ENCODE peak calls at places on chromosomes 13 and 19, in seven cellular contexts. H is psoas muscle, A is A673, T is osteoblast, F is MM.1S, V is GM23338, U is endodermal cell. X is an unnamed sample.

GRCh38 chr19:6720369-6721112 is at the start of gene C3:
- DNase-seq in H (peak; percentile 70), A (no peak), T (peak; percentile 97), F (no peak), V (no peak), U (no peak), X (peak; percentile 18)

GRCh38 chr13:72537400-72537780 is 190.0 kb downstream of the MZT1 start:
- DNase-seq in H (no peak), A (no peak), T (no peak), F (no peak), V (no peak), U (no peak), X (no peak)

GRCh38 chr19:50003810-50004419 is 21.3 kb downstream of the VRK3 start:
- DNase-seq in H (peak; percentile 53), A (peak; percentile 42), T (peak; percentile 99), F (peak; percentile 66), V (no peak), U (no peak), X (no peak)

GRCh38 chr13:35475131-35475959 is 1.1 kb downstream of the MAB21L1 start:
- DNase-seq in H (peak; percentile 49), A (peak; percentile 9), T (peak; percentile 91), F (peak; percentile 65), V (peak; percentile 75), U (peak; percentile 79), X (peak; percentile 63)

GRCh38 chr19:16022681-16023557 is 53.4 kb upstream of the TPM4 start:
- DNase-seq in H (no peak), A (no peak), T (peak; percentile 65), F (no peak), V (no peak), U (peak; percentile 27), X (peak; percentile 33)

GRCh38 chr13:83895994-83896580 is 13.8 kb upstream of the SLITRK1 start:
- DNase-seq in H (no peak), A (no peak), T (no peak), F (no peak), V (no peak), U (no peak), X (no peak)

GRCh38 chr13:109412232-109412935 is 374.0 kb downstream of the IRS2 start:
- DNase-seq in H (peak; percentile 23), A (peak; percentile 93), T (peak; percentile 42), F (no peak), V (peak; percentile 50), U (peak; percentile 61), X (peak; percentile 21)

GRCh38 chr13:61410669-61411297 is 4.9 kb downstream of the PCDH20 start:
- DNase-seq in H (no peak), A (peak; percentile 29), T (peak; percentile 11), F (peak; percentile 15), V (peak; percentile 37), U (no peak), X (peak; percentile 35)

GRCh38 chr13:28476919-28477708 is 17.8 kb downstream of the FLT1 start:
- DNase-seq in H (no peak), A (no peak), T (no peak), F (no peak), V (no peak), U (no peak), X (no peak)

GRCh38 chr13:43348397-43348796 is 325.0 kb downstream of the DNAJC15 start:
- DNase-seq in H (no peak), A (no peak), T (no peak), F (peak; percentile 56), V (no peak), U (no peak), X (no peak)

GRCh38 chr13:19592657-19593175 is 31.4 kb upstream of the TPTE2 start:
- DNase-seq in H (no peak), A (no peak), T (no peak), F (no peak), V (no peak), U (no peak), X (no peak)

GRCh38 chr19:58406818-58407657 is 1.4 kb upstream of the ZNF584 start:
- DNase-seq in H (no peak), A (no peak), T (peak; percentile 86), F (no peak), V (peak; percentile 52), U (peak; percentile 70), X (peak; percentile 59)

GRCh38 chr19:33429891-33430673 is 56.6 kb downstream of the CEBPG start:
- DNase-seq in H (no peak), A (no peak), T (peak; percentile 58), F (no peak), V (no peak), U (no peak), X (peak; percentile 19)

GRCh38 chr19:5148794-5149190 is 179.9 kb downstream of the KDM4B start:
- DNase-seq in H (no peak), A (no peak), T (peak; percentile 87), F (no peak), V (no peak), U (no peak), X (peak; percentile 63)

GRCh38 chr13:40109324-40109958 is 454.0 kb downstream of the COG6 start:
- DNase-seq in H (peak; percentile 22), A (no peak), T (peak; percentile 84), F (no peak), V (no peak), U (no peak), X (no peak)

GRCh38 chr13:20114066-20114465 is 46.8 kb downstream of the GJA3 start:
- DNase-seq in H (no peak), A (no peak), T (no peak), F (no peak), V (no peak), U (peak; percentile 40), X (no peak)

GRCh38 chr19:10389863-10390262 is 9.5 kb upstream of the TYK2 start:
- DNase-seq in H (no peak), A (peak; percentile 56), T (peak; percentile 79), F (no peak), V (peak; percentile 79), U (peak; percentile 79), X (peak; percentile 75)

GRCh38 chr13:113332615-113333014 is 31.3 kb downstream of the GRTP1 start:
- DNase-seq in H (no peak), A (no peak), T (no peak), F (no peak), V (no peak), U (no peak), X (no peak)

GRCh38 chr13:80399340-80400163 is 58.6 kb upstream of the SPRY2 start:
- DNase-seq in H (no peak), A (no peak), T (no peak), F (no peak), V (no peak), U (no peak), X (no peak)

GRCh38 chr13:110327036-110327790 is 20.1 kb downstream of the COL4A2 start:
- DNase-seq in H (no peak), A (peak; percentile 81), T (no peak), F (no peak), V (peak; percentile 90), U (peak; percentile 90), X (peak; percentile 78)

GRCh38 chr19:56594446-56594782 is 688 bp upstream of the ZNF71 start:
- DNase-seq in H (no peak), A (no peak), T (no peak), F (no peak), V (no peak), U (no peak), X (no peak)
- H3K4me3 ChIP-seq in H (peak overlapping the region; percentile 98), A (peak overlapping the region; percentile 99), T (peak overlapping the region; percentile 96), F (peak overlapping the region; percentile 80), V (peak overlapping the region; percentile 92), U (peak overlapping the region; percentile 91), X (peak overlapping the region; percentile 80)

DNA sequence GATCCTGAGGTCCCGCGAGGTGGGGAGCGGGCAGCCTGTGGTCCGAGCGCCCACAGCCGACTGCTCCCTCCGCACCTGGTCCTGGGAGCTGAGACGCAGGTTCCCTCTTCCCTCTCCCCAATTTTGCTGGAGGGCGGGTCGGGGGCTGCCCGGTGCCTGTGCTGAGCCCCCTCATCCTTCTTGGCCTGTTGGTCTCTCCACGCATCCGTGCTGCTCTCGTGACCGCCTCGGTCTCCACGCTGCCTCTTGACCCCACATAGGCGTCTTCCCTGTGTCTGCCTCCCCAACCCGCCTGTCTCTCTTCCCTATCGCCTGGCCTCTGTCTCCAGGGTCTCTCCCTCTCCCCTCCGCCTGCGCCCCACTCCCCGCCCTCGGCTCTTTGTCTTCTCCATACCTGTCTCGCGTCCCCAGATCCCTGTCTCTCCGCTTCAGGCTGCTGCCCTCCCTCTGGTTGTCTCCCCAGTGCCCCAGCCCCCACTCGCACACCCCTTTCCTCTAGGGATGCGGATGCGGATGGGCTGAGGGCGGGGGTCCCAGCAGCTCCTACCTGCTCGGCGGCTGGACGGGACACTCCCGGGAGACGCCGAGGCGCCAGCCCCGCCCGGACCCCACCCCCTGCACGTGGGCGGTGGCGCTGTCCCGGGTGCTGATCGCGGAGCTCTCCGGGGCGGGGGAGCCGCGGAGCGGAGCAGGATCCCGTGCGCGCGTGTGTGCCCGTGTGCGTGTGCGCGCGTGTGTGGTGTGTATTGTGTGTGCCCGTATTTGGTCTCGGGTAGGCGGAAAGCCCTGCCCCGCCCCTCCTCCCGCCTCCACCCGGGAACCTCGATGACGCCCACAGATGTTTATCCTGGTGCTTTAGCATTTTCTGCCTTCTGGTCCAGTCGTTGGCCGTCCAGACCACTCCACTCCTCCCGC is at the start of gene SYT5:
- DNase-seq in H (no peak), A (peak; percentile 57), T (peak; percentile 96), F (peak; percentile 30), V (peak; percentile 74), U (peak; percentile 89), X (peak; percentile 96)
- H3K27me3 ChIP-seq in H (no peaks in the 10 kb centered on the region), A (peaks cover 35% of the 10 kb centered on the region), T (peaks cover 30% of the 10 kb centered on the region), F (peaks cover 96% of the 10 kb centered on the region), V (peaks cover 55% of the 10 kb centered on the region), U (peaks cover 70% of the 10 kb centered on the region), X (peaks cover 52% of the 10 kb centered on the region)

DNA sequence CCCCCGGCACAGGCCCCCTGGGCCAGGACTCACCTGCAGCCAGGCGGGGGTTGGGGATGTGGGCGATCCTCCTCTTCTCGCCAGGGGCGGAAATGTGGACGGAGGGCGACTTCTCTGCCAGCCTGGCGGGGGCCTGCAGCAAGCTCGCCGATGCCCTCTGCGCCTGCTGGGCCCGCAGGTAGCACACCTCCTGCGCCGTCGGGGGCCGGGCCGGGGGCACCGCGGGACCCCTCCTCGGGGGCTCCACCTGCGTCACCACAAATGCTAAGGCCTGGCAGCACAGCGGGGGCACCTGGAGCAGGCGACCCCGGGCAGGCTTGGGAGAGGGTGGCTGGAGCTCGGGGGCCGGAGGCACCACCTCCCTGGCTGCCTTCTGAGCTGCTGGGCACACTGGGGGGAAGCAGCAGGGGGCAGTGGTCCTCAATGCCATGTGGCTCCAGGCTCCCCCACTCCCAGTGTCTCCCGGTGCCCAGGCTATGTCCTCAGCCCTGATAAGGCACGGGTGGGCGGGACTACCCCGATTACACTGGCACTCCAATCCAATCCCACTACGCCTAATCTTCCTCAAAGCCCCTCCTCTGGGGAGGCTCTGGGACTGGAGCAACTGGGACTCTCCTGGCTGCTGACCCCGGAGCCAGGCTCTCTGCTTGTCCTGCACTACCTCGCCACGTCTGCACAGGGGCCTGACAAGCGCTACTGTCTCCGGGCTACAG is 11.6 kb upstream of the ATP8B3 start:
- DNase-seq in H (no peak), A (no peak), T (no peak), F (no peak), V (no peak), U (peak; percentile 66), X (peak; percentile 76)
- H3K36me3 ChIP-seq in H (peaks cover 92% of the 10 kb centered on the region), A (peaks cover 34% of the 10 kb centered on the region), T (peaks cover 16% of the 10 kb centered on the region), F (no peaks in the 10 kb centered on the region), V (no peaks in the 10 kb centered on the region), U (peaks cover 26% of the 10 kb centered on the region), X (peaks cover 7% of the 10 kb centered on the region)

DNA sequence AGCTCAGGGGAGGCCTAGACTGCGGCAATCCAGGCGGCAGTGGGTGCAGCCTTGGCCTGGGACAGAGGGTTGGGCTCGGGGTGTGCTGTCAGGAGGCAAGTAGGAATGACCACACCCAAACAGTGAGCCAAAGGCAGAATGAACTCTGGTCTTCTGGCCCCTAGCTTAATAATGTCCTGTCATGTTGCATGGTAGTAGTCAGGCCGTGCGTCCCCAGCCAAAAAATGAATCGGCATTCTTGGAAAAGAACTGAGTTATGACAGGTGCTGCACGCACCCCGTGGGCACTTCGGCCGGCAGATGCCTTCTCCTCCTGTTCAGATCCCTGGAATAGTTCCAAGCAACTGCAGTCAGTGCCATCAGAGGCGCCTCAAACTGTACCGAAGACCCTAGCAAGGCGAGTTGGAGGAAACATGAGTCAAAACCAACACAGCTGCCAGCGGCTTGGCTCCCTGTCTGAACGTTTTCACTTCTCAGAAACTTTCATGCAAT is 55.9 kb downstream of the ATP7B start:
- DNase-seq in H (no peak), A (no peak), T (no peak), F (no peak), V (no peak), U (no peak), X (no peak)
- H3K4me3 ChIP-seq in H (peak overlapping the region; percentile 17), A (no peak overlapping the region), T (no peak overlapping the region), F (no peak overlapping the region), V (no peak overlapping the region), U (no peak overlapping the region), X (no peak overlapping the region)

X was measured in H7.